ENCODE peak calls at places on chromosomes 7 and 10, in four cellular contexts. O is K562, M is SK-N-SH, P is H1. Y is an unnamed sample.

GRCh38 chr10:5524721-5525531 is at the start of gene CALML3:
- DNase-seq in O (no peak), M (no peak), P (no peak), Y (no peak)

GRCh38 chr10:689433-690226 is at the start of gene DIP2C:
- DNase-seq in O (no peak), M (peak; percentile 99), P (peak; percentile 71), Y (peak; percentile 70)

GRCh38 chr10:24449334-24449740 is 240.4 kb downstream of the KIAA1217 start:
- DNase-seq in O (no peak), M (no peak), P (no peak), Y (no peak)

GRCh38 chr10:100341953-100342626 is 4.9 kb upstream of the SCD start:
- DNase-seq in O (peak; percentile 48), M (peak; percentile 73), P (peak; percentile 58), Y (peak; percentile 68)

GRCh38 chr7:32583791-32584190 is 88.5 kb downstream of the AVL9 start:
- DNase-seq in O (no peak), M (no peak), P (no peak), Y (no peak)

GRCh38 chr7:46080595-46081159 is 159.6 kb upstream of the IGFBP3 start:
- DNase-seq in O (no peak), M (no peak), P (no peak), Y (no peak)

GRCh38 chr7:44380831-44381493 is 55.6 kb upstream of the CAMK2B start:
- DNase-seq in O (no peak), M (no peak), P (peak; percentile 41), Y (no peak)

GRCh38 chr7:106294334-106294733 is 9.6 kb upstream of the NAMPT start:
- DNase-seq in O (peak; percentile 23), M (no peak), P (no peak), Y (no peak)

GRCh38 chr10:96683065-96683464 is 37.2 kb downstream of the PIK3AP1 start:
- DNase-seq in O (no peak), M (no peak), P (no peak), Y (no peak)

GRCh38 chr7:141027043-141027442 is 12.3 kb upstream of the MRPS33 start:
- DNase-seq in O (no peak), M (no peak), P (no peak), Y (peak; percentile 32)

GRCh38 chr10:100607439-100607838 is 71.7 kb downstream of the HIF1AN start:
- DNase-seq in O (no peak), M (no peak), P (no peak), Y (no peak)

GRCh38 chr7:264541-265191 is 25.3 kb upstream of the FOXL3 start:
- DNase-seq in O (no peak), M (no peak), P (no peak), Y (no peak)

GRCh38 chr7:134900430-134900876 is 85.9 kb upstream of the AGBL3 start:
- DNase-seq in O (no peak), M (no peak), P (no peak), Y (no peak)

GRCh38 chr10:100733319-100733718 is 12.1 kb upstream of the PAX2 start:
- DNase-seq in O (no peak), M (no peak), P (no peak), Y (no peak)

GRCh38 chr10:34868589-34868988 is 53.5 kb upstream of the PARD3 start:
- DNase-seq in O (no peak), M (no peak), P (no peak), Y (no peak)

GRCh38 chr7:11607676-11608075 is 224.3 kb downstream of the THSD7A start:
- DNase-seq in O (no peak), M (no peak), P (no peak), Y (no peak)

DNA sequence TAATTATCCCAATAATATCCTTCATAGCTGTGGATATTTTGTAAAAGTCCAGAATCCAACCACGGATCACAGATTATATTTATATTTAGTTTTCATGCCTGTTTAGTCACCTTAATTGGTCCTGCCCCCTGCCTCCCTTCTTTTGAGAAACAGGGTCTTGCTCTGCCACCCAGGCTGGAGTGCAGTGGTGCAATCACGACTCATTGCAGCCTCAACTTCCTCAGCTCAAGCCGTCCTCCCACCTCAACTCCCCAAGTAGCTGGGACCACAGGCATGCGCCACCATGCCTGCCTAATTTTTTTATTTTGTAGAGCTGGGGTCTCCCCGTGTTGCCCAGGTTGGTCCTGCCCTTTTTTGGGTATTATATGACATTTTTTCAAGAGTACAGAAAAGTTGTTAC is 129.4 kb downstream of the KAT6B start:
- DNase-seq in O (no peak), M (no peak), P (no peak), Y (no peak)
- TF ChIP-seq TEAD4 in O (no peak), M (no peak), P (no peak), Y (no peak)

DNA sequence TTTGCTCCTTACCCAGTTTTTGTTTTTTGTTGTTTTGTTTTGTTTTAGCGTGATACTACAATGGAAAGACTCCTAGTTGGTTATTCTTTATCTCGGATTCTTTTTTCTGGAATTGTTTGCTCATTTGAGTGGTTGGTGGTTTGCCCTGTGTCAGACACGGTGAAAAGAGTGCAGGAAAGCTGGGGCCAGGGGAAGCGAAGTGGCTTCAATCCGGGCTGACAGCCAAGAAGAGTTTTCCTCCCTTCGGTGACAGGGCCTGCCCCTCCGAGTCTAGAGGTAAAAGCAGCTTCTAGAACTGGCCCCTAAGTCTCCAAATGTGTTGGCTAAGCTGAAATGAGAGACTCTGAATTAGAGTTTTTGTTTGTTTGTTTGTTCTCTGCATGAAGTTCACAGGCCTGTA is 5.7 kb upstream of the AP5Z1 start:
- DNase-seq in O (no peak), M (no peak), P (no peak), Y (no peak)
- TF ChIP-seq TEAD4 in O (no peak), M (no peak), P (no peak), Y (no peak)

GRCh38 chr10:47258921-47259320 is 41.1 kb upstream of the GDF10 start:
- DNase-seq in O (no peak), M (no peak), P (no peak), Y (no peak)
- TF ChIP-seq TEAD4 in O (no peak), M (no peak), P (no peak), Y (no peak)

DNA sequence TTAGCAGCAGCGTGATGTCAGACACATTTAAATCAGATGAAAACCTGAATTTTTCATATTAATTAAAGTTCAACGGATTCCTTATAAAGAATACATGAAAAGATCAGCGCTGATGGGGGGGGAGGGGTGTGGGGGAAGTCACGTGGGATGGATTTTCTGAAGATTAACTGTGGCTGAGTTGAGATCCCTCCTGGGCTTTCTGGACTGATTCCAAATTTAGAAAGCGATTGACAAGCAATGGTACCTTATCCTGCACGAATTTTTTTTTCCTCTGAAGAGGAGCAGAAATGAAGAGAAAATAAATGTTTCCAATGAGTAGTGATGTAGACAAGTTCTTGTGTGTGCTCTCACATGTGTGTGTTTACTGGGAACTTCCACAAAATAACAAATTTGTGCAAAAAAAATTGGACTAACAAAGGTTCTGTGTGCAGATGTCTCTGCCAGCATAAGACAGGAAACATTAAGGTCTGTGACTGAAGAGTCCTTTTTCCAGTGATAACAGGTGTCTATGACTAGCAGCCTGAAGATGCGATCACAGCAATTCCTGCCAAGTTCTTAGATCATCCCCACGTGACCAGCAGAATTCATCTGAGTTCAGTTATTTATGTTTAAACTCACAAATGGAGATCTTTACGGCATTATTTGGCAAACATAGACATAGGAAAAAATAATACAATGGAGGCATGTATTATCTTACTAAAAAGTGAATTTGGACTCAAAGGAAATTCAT is 585.2 kb upstream of the CELF2 start:
- DNase-seq in O (no peak), M (no peak), P (no peak), Y (no peak)
- TF ChIP-seq TEAD4 in O (no peak), M (no peak), P (no peak), Y (no peak)

GRCh38 chr7:48098846-48099245 is 9.8 kb downstream of the UPP1 start:
- DNase-seq in O (no peak), M (no peak), P (no peak), Y (no peak)
- TF ChIP-seq TEAD4 in O (no peak), M (no peak), P (no peak), Y (no peak)